ENCODE peak calls at places on chromosomes 5 and 9, in nine cellular contexts. One of them, this sample, is unnamed.

GRCh38 chr5:80408475-80408875 is 611 bp downstream of the ZFYVE16 start:
- DNase-seq in Calu3: peak
- DNase-seq in HTR-8/SVneo: peak
- DNase-seq in EL: peak
- DNase-seq in NCI-H1436 treated with DMSO at 0.1 percent for 48 hours: no peak
- DNase-seq in HuH-7: peak
- DNase-seq in AG20443: peak
- DNase-seq in BJ: no peak
- DNase-seq in H4: peak
- DNase-seq in this sample: no peak

GRCh38 chr5:100731768-100732167 is 171.3 kb downstream of the ST8SIA4 start:
- DNase-seq in AG20443: no peak
- DNase-seq in NCI-H1436 treated with DMSO at 0.1 percent for 48 hours: no peak
- DNase-seq in HTR-8/SVneo: no peak
- DNase-seq in HuH-7: no peak
- DNase-seq in BJ: no peak
- DNase-seq in EL: no peak
- DNase-seq in H4: peak
- DNase-seq in Calu3: no peak
- DNase-seq in this sample: no peak

GRCh38 chr5:81422671-81423070 is 28.7 kb upstream of the ACOT12 start:
- DNase-seq in H4: peak
- DNase-seq in Calu3: peak
- DNase-seq in NCI-H1436 treated with DMSO at 0.1 percent for 48 hours: no peak
- DNase-seq in BJ: peak
- DNase-seq in AG20443: peak
- DNase-seq in EL: peak
- DNase-seq in HTR-8/SVneo: peak
- DNase-seq in HuH-7: peak
- DNase-seq in this sample: no peak

GRCh38 chr5:141245250-141245717 is at the start of gene PCDHB15:
- DNase-seq in AG20443: peak
- DNase-seq in EL: peak
- DNase-seq in H4: no peak
- DNase-seq in HuH-7: peak
- DNase-seq in BJ: no peak
- DNase-seq in NCI-H1436 treated with DMSO at 0.1 percent for 48 hours: no peak
- DNase-seq in HTR-8/SVneo: no peak
- DNase-seq in Calu3: no peak
- DNase-seq in this sample: peak

GRCh38 chr5:67200809-67201562 is 4.4 kb upstream of the CD180 start:
- DNase-seq in H4: no peak
- DNase-seq in HTR-8/SVneo: no peak
- DNase-seq in Calu3: no peak
- DNase-seq in HuH-7: no peak
- DNase-seq in AG20443: no peak
- DNase-seq in BJ: no peak
- DNase-seq in EL: no peak
- DNase-seq in NCI-H1436 treated with DMSO at 0.1 percent for 48 hours: no peak
- DNase-seq in this sample: no peak

GRCh38 chr5:111748304-111748763 is 8.7 kb downstream of the NREP start:
- DNase-seq in HTR-8/SVneo: peak
- DNase-seq in HuH-7: no peak
- DNase-seq in NCI-H1436 treated with DMSO at 0.1 percent for 48 hours: no peak
- DNase-seq in AG20443: peak
- DNase-seq in BJ: peak
- DNase-seq in Calu3: peak
- DNase-seq in H4: peak
- DNase-seq in EL: peak
- DNase-seq in this sample: no peak

GRCh38 chr9:79817469-79818004 is 245.8 kb downstream of the TLE4 start:
- DNase-seq in HuH-7: no peak
- DNase-seq in H4: peak
- DNase-seq in AG20443: peak
- DNase-seq in EL: no peak
- DNase-seq in NCI-H1436 treated with DMSO at 0.1 percent for 48 hours: no peak
- DNase-seq in HTR-8/SVneo: no peak
- DNase-seq in BJ: no peak
- DNase-seq in Calu3: no peak
- DNase-seq in this sample: peak

GRCh38 chr9:72871685-72872084 is 81.2 kb downstream of the ALDH1A1 start:
- DNase-seq in AG20443: peak
- DNase-seq in HuH-7: no peak
- DNase-seq in Calu3: peak
- DNase-seq in BJ: no peak
- DNase-seq in H4: peak
- DNase-seq in EL: peak
- DNase-seq in NCI-H1436 treated with DMSO at 0.1 percent for 48 hours: no peak
- DNase-seq in HTR-8/SVneo: no peak
- DNase-seq in this sample: peak

GRCh38 chr5:154455585-154455984 is 9.8 kb downstream of the SAP30L start:
- DNase-seq in HTR-8/SVneo: no peak
- DNase-seq in AG20443: no peak
- DNase-seq in H4: no peak
- DNase-seq in HuH-7: no peak
- DNase-seq in BJ: no peak
- DNase-seq in Calu3: no peak
- DNase-seq in NCI-H1436 treated with DMSO at 0.1 percent for 48 hours: no peak
- DNase-seq in EL: no peak
- DNase-seq in this sample: no peak

GRCh38 chr5:88686077-88686541 is 196.9 kb downstream of the MEF2C start:
- DNase-seq in HuH-7: no peak
- DNase-seq in Calu3: no peak
- DNase-seq in BJ: no peak
- DNase-seq in EL: no peak
- DNase-seq in AG20443: no peak
- DNase-seq in NCI-H1436 treated with DMSO at 0.1 percent for 48 hours: no peak
- DNase-seq in H4: no peak
- DNase-seq in HTR-8/SVneo: no peak
- DNase-seq in this sample: peak

GRCh38 chr5:135013947-135014570 is 20.0 kb downstream of the PITX1 start:
- DNase-seq in NCI-H1436 treated with DMSO at 0.1 percent for 48 hours: no peak
- DNase-seq in BJ: no peak
- DNase-seq in EL: no peak
- DNase-seq in H4: no peak
- DNase-seq in AG20443: no peak
- DNase-seq in Calu3: peak
- DNase-seq in HuH-7: no peak
- DNase-seq in HTR-8/SVneo: no peak
- DNase-seq in this sample: no peak

GRCh38 chr5:14097998-14098471 is 45.1 kb upstream of the TRIO start:
- DNase-seq in NCI-H1436 treated with DMSO at 0.1 percent for 48 hours: no peak
- DNase-seq in HuH-7: no peak
- DNase-seq in AG20443: peak
- DNase-seq in H4: no peak
- DNase-seq in HTR-8/SVneo: no peak
- DNase-seq in Calu3: no peak
- DNase-seq in EL: peak
- DNase-seq in BJ: peak
- DNase-seq in this sample: no peak

GRCh38 chr5:73299665-73300435 is 126.9 kb downstream of the TMEM174 start:
- DNase-seq in HTR-8/SVneo: no peak
- DNase-seq in NCI-H1436 treated with DMSO at 0.1 percent for 48 hours: no peak
- DNase-seq in Calu3: no peak
- DNase-seq in HuH-7: no peak
- DNase-seq in EL: no peak
- DNase-seq in AG20443: no peak
- DNase-seq in H4: no peak
- DNase-seq in BJ: no peak
- DNase-seq in this sample: peak

GRCh38 chr5:137144656-137145055 is 354.5 kb downstream of the SPOCK1 start:
- DNase-seq in H4: no peak
- DNase-seq in EL: no peak
- DNase-seq in BJ: no peak
- DNase-seq in NCI-H1436 treated with DMSO at 0.1 percent for 48 hours: no peak
- DNase-seq in AG20443: no peak
- DNase-seq in Calu3: peak
- DNase-seq in HuH-7: no peak
- DNase-seq in HTR-8/SVneo: no peak
- DNase-seq in this sample: no peak

GRCh38 chr9:131194767-131195166 is 69.4 kb downstream of the NUP214 start:
- DNase-seq in BJ: no peak
- DNase-seq in Calu3: no peak
- DNase-seq in AG20443: no peak
- DNase-seq in EL: no peak
- DNase-seq in HTR-8/SVneo: no peak
- DNase-seq in NCI-H1436 treated with DMSO at 0.1 percent for 48 hours: no peak
- DNase-seq in H4: no peak
- DNase-seq in HuH-7: no peak
- DNase-seq in this sample: no peak

GRCh38 chr9:12859704-12860251 is 85.0 kb downstream of the LURAP1L start:
- DNase-seq in HuH-7: no peak
- DNase-seq in BJ: peak
- DNase-seq in AG20443: peak
- DNase-seq in NCI-H1436 treated with DMSO at 0.1 percent for 48 hours: no peak
- DNase-seq in EL: peak
- DNase-seq in H4: peak
- DNase-seq in HTR-8/SVneo: no peak
- DNase-seq in Calu3: peak
- DNase-seq in this sample: no peak

GRCh38 chr5:538801-539468 is 14.7 kb upstream of the SLC9A3 start:
- DNase-seq in HTR-8/SVneo: no peak
- DNase-seq in H4: no peak
- DNase-seq in EL: no peak
- DNase-seq in BJ: no peak
- DNase-seq in NCI-H1436 treated with DMSO at 0.1 percent for 48 hours: no peak
- DNase-seq in Calu3: no peak
- DNase-seq in HuH-7: no peak
- DNase-seq in AG20443: no peak
- DNase-seq in this sample: no peak

GRCh38 chr9:122190597-122191381 is 31.1 kb downstream of the MORN5 start:
- DNase-seq in H4: peak
- DNase-seq in BJ: no peak
- DNase-seq in Calu3: peak
- DNase-seq in HuH-7: no peak
- DNase-seq in HTR-8/SVneo: no peak
- DNase-seq in NCI-H1436 treated with DMSO at 0.1 percent for 48 hours: no peak
- DNase-seq in AG20443: peak
- DNase-seq in EL: peak
- DNase-seq in this sample: no peak

GRCh38 chr5:142894749-142895148 is 124.6 kb downstream of the ARHGAP26 start:
- DNase-seq in EL: peak
- DNase-seq in BJ: peak
- DNase-seq in Calu3: no peak
- DNase-seq in HTR-8/SVneo: no peak
- DNase-seq in HuH-7: no peak
- DNase-seq in H4: peak
- DNase-seq in NCI-H1436 treated with DMSO at 0.1 percent for 48 hours: no peak
- DNase-seq in AG20443: peak
- DNase-seq in this sample: no peak

GRCh38 chr9:23850242-23851023 is 24.4 kb upstream of the ELAVL2 start:
- DNase-seq in HTR-8/SVneo: no peak
- DNase-seq in EL: no peak
- DNase-seq in HuH-7: no peak
- DNase-seq in H4: peak
- DNase-seq in BJ: no peak
- DNase-seq in Calu3: no peak
- DNase-seq in AG20443: peak
- DNase-seq in NCI-H1436 treated with DMSO at 0.1 percent for 48 hours: no peak
- DNase-seq in this sample: peak

GRCh38 chr5:137888875-137889759 is at the start of gene PKD2L2:
- DNase-seq in EL: peak
- DNase-seq in BJ: peak
- DNase-seq in HTR-8/SVneo: peak
- DNase-seq in NCI-H1436 treated with DMSO at 0.1 percent for 48 hours: no peak
- DNase-seq in H4: peak
- DNase-seq in Calu3: peak
- DNase-seq in AG20443: peak
- DNase-seq in HuH-7: no peak
- DNase-seq in this sample: peak

GRCh38 chr5:116553366-116553765 is 21.3 kb downstream of the SEMA6A start:
- DNase-seq in HuH-7: no peak
- DNase-seq in BJ: no peak
- DNase-seq in HTR-8/SVneo: no peak
- DNase-seq in EL: no peak
- DNase-seq in AG20443: no peak
- DNase-seq in Calu3: no peak
- DNase-seq in NCI-H1436 treated with DMSO at 0.1 percent for 48 hours: no peak
- DNase-seq in H4: no peak
- DNase-seq in this sample: no peak

GRCh38 chr5:17169507-17169906 is 47.9 kb upstream of the BASP1 start:
- DNase-seq in BJ: peak
- DNase-seq in Calu3: no peak
- DNase-seq in AG20443: peak
- DNase-seq in EL: peak
- DNase-seq in H4: no peak
- DNase-seq in NCI-H1436 treated with DMSO at 0.1 percent for 48 hours: no peak
- DNase-seq in HuH-7: no peak
- DNase-seq in HTR-8/SVneo: no peak
- DNase-seq in this sample: no peak

GRCh38 chr5:132364319-132364718 is 5.2 kb upstream of the SLC22A5 start:
- DNase-seq in Calu3: no peak
- DNase-seq in EL: peak
- DNase-seq in BJ: no peak
- DNase-seq in HuH-7: no peak
- DNase-seq in NCI-H1436 treated with DMSO at 0.1 percent for 48 hours: no peak
- DNase-seq in H4: peak
- DNase-seq in AG20443: peak
- DNase-seq in HTR-8/SVneo: no peak
- DNase-seq in this sample: no peak

GRCh38 chr5:88979244-88979643 is 96.3 kb upstream of the MEF2C start:
- DNase-seq in H4: no peak
- DNase-seq in AG20443: peak
- DNase-seq in BJ: no peak
- DNase-seq in HuH-7: no peak
- DNase-seq in EL: no peak
- DNase-seq in HTR-8/SVneo: no peak
- DNase-seq in NCI-H1436 treated with DMSO at 0.1 percent for 48 hours: no peak
- DNase-seq in Calu3: no peak
- DNase-seq in this sample: peak

GRCh38 chr9:106878943-106879916 is 16.3 kb downstream of the ZNF462 start:
- DNase-seq in HTR-8/SVneo: no peak
- DNase-seq in HuH-7: no peak
- DNase-seq in BJ: peak
- DNase-seq in EL: peak
- DNase-seq in AG20443: peak
- DNase-seq in NCI-H1436 treated with DMSO at 0.1 percent for 48 hours: peak
- DNase-seq in Calu3: no peak
- DNase-seq in H4: peak
- DNase-seq in this sample: peak

GRCh38 chr9:115717711-115718173 is 435.8 kb upstream of the PAPPA start:
- DNase-seq in BJ: peak
- DNase-seq in AG20443: peak
- DNase-seq in NCI-H1436 treated with DMSO at 0.1 percent for 48 hours: no peak
- DNase-seq in HuH-7: no peak
- DNase-seq in H4: peak
- DNase-seq in HTR-8/SVneo: peak
- DNase-seq in EL: peak
- DNase-seq in Calu3: no peak
- DNase-seq in this sample: no peak

GRCh38 chr5:156208271-156208670 is 118.7 kb upstream of the SGCD start:
- DNase-seq in NCI-H1436 treated with DMSO at 0.1 percent for 48 hours: no peak
- DNase-seq in H4: no peak
- DNase-seq in HTR-8/SVneo: no peak
- DNase-seq in Calu3: no peak
- DNase-seq in HuH-7: no peak
- DNase-seq in EL: no peak
- DNase-seq in BJ: no peak
- DNase-seq in AG20443: no peak
- DNase-seq in this sample: peak

GRCh38 chr9:132288371-132288770 is 66.4 kb downstream of the SETX start:
- DNase-seq in HTR-8/SVneo: no peak
- DNase-seq in NCI-H1436 treated with DMSO at 0.1 percent for 48 hours: no peak
- DNase-seq in Calu3: no peak
- DNase-seq in HuH-7: no peak
- DNase-seq in BJ: peak
- DNase-seq in AG20443: peak
- DNase-seq in EL: peak
- DNase-seq in H4: peak
- DNase-seq in this sample: no peak

GRCh38 chr5:141848771-141849370 is 29.3 kb downstream of the PCDH1 start:
- DNase-seq in NCI-H1436 treated with DMSO at 0.1 percent for 48 hours: no peak
- DNase-seq in AG20443: peak
- DNase-seq in EL: peak
- DNase-seq in H4: peak
- DNase-seq in BJ: no peak
- DNase-seq in HuH-7: peak
- DNase-seq in Calu3: peak
- DNase-seq in HTR-8/SVneo: peak
- DNase-seq in this sample: peak

GRCh38 chr9:70315389-70315788 is 56.6 kb downstream of the SMC5 start:
- DNase-seq in HTR-8/SVneo: no peak
- DNase-seq in EL: peak
- DNase-seq in HuH-7: no peak
- DNase-seq in Calu3: no peak
- DNase-seq in BJ: no peak
- DNase-seq in H4: no peak
- DNase-seq in AG20443: peak
- DNase-seq in NCI-H1436 treated with DMSO at 0.1 percent for 48 hours: no peak
- DNase-seq in this sample: no peak